ENCODE peak calls at places on chromosome 1, in six cellular contexts. Q is central memory CD4-positive, alpha-beta T cell; D is NCI-H1105 treated with DMSO at 0.1 percent for 48 hours; C is stimulated activated CD8-positive, alpha-beta memory T cell treated with anti-CD3 and anti-CD28 coated beads, Interleukin-7, amount 100 ng/mL, for 48 hours; P is effector memory CD4-positive, alpha-beta T cell; V is HTR-8/SVneo. X is an unnamed sample.

GRCh38 chr1:905071-905749 is 18.5 kb upstream of the SAMD11 start:
- DNase-seq in Q (no peak), D (peak), C (no peak), P (no peak), V (no peak), X (no peak)

GRCh38 chr1:235984041-235984820 is 80.7 kb downstream of the NID1 start:
- DNase-seq in Q (no peak), D (no peak), C (no peak), P (no peak), V (no peak), X (no peak)

GRCh38 chr1:108017698-108018097 is 52.7 kb upstream of the VAV3 start:
- DNase-seq in Q (no peak), D (no peak), C (no peak), P (no peak), V (no peak), X (no peak)

GRCh38 chr1:232667094-232667780 is 37.3 kb upstream of the SIPA1L2 start:
- DNase-seq in Q (no peak), D (no peak), C (no peak), P (no peak), V (no peak), X (peak)

GRCh38 chr1:193629875-193630274 is 443.5 kb upstream of the B3GALT2 start:
- DNase-seq in Q (no peak), D (no peak), C (no peak), P (no peak), V (no peak), X (no peak)

GRCh38 chr1:44620072-44620471 is 54.2 kb downstream of the TMEM53 start:
- DNase-seq in Q (no peak), D (no peak), C (no peak), P (no peak), V (no peak), X (no peak)

GRCh38 chr1:67850151-67850551 is 16.9 kb upstream of the GNG12 start:
- DNase-seq in Q (no peak), D (peak), C (no peak), P (no peak), V (no peak), X (peak)

GRCh38 chr1:23957096-23957495 is 2.5 kb upstream of the PNRC2 start:
- DNase-seq in Q (no peak), D (peak), C (no peak), P (no peak), V (no peak), X (no peak)

GRCh38 chr1:53370369-53370961 is 42.6 kb upstream of the LRP8 start:
- DNase-seq in Q (no peak), D (no peak), C (no peak), P (no peak), V (no peak), X (no peak)

GRCh38 chr1:179079113-179079761 is 2.6 kb upstream of the TOR3A start:
- DNase-seq in Q (peak), D (peak), C (no peak), P (peak), V (peak), X (peak)

GRCh38 chr1:42259059-42259738 is 75.8 kb downstream of the FOXJ3 start:
- DNase-seq in Q (no peak), D (no peak), C (no peak), P (no peak), V (no peak), X (peak)

GRCh38 chr1:97467445-97467844 is 453.4 kb downstream of the DPYD start:
- DNase-seq in Q (no peak), D (no peak), C (no peak), P (no peak), V (no peak), X (no peak)

X was measured in Jurkat, Clone E6-1.